ENCODE peak calls at places on chromosome 21, in four cellular contexts. U is upper lobe of left lung, B is NCI-H2171, Z is hepatocyte. C is an unnamed sample.

GRCh38 chr21:25790122-25790951 is 55.6 kb downstream of the GABPA start:
- DNase-seq in U (no peak), B (peak), Z (peak), C (peak)

GRCh38 chr21:39537571-39537970 is 75.2 kb upstream of the B3GALT5 start:
- DNase-seq in U (no peak), B (no peak), Z (no peak), C (no peak)

GRCh38 chr21:46401186-46401910 is 57.3 kb upstream of the DIP2A start:
- DNase-seq in U (no peak), B (no peak), Z (no peak), C (no peak)

GRCh38 chr21:29018540-29018939 is 609 bp downstream of the RWDD2B start:
- DNase-seq in U (no peak), B (no peak), Z (no peak), C (no peak)

GRCh38 chr21:31132574-31133242 is 94.4 kb upstream of the KRTAP19-8 start:
- DNase-seq in U (no peak), B (no peak), Z (no peak), C (no peak)

GRCh38 chr21:34745557-34746255 is 76.9 kb downstream of the CLIC6 start:
- DNase-seq in U (peak), B (peak), Z (peak), C (peak)

GRCh38 chr21:32470206-32470605 is 57.7 kb downstream of the EVA1C start:
- DNase-seq in U (no peak), B (no peak), Z (no peak), C (no peak)

GRCh38 chr21:32132409-32132808 is 146.4 kb downstream of the MIS18A start:
- DNase-seq in U (no peak), B (no peak), Z (no peak), C (no peak)

GRCh38 chr21:28773036-28773435 is 219.6 kb downstream of the LTN1 start:
- DNase-seq in U (no peak), B (no peak), Z (no peak), C (no peak)

C was measured in NCI-H1694.